ENCODE peak calls at places on chromosomes 6 and 20, in six cellular contexts. One of them, this sample, is unnamed.

GRCh38 chr20:53750827-53751393 is 157.3 kb upstream of the ZNF217 start:
- DNase-seq in cardiac septum: no peak
- DNase-seq in brain microvascular endothelial cell: peak
- DNase-seq in mesenteric fat pad: no peak
- DNase-seq in frontal cortex: no peak
- DNase-seq in GM20000: no peak
- DNase-seq in this sample: no peak

GRCh38 chr6:149913542-149914240 is 9.2 kb downstream of the RAET1G start:
- DNase-seq in frontal cortex: no peak
- DNase-seq in cardiac septum: peak
- DNase-seq in brain microvascular endothelial cell: no peak
- DNase-seq in GM20000: no peak
- DNase-seq in mesenteric fat pad: peak
- DNase-seq in this sample: no peak

GRCh38 chr6:33414592-33415271 is 3.2 kb downstream of the CUTA start:
- DNase-seq in brain microvascular endothelial cell: no peak
- DNase-seq in GM20000: no peak
- DNase-seq in mesenteric fat pad: no peak
- DNase-seq in frontal cortex: no peak
- DNase-seq in cardiac septum: no peak
- DNase-seq in this sample: no peak

GRCh38 chr20:61186771-61187170 is 65.3 kb upstream of the CDH4 start:
- DNase-seq in frontal cortex: no peak
- DNase-seq in cardiac septum: no peak
- DNase-seq in mesenteric fat pad: no peak
- DNase-seq in GM20000: no peak
- DNase-seq in brain microvascular endothelial cell: peak
- DNase-seq in this sample: no peak

GRCh38 chr20:48771542-48771941 is 56.3 kb downstream of the PREX1 start:
- DNase-seq in brain microvascular endothelial cell: no peak
- DNase-seq in mesenteric fat pad: no peak
- DNase-seq in GM20000: no peak
- DNase-seq in frontal cortex: no peak
- DNase-seq in cardiac septum: no peak
- DNase-seq in this sample: no peak

GRCh38 chr6:4297348-4297747 is 162.0 kb upstream of the ECI2 start:
- DNase-seq in frontal cortex: no peak
- DNase-seq in cardiac septum: no peak
- DNase-seq in GM20000: no peak
- DNase-seq in brain microvascular endothelial cell: no peak
- DNase-seq in mesenteric fat pad: no peak
- DNase-seq in this sample: no peak

GRCh38 chr20:7540018-7540417 is 400.2 kb downstream of the HAO1 start:
- DNase-seq in mesenteric fat pad: no peak
- DNase-seq in brain microvascular endothelial cell: no peak
- DNase-seq in cardiac septum: no peak
- DNase-seq in frontal cortex: no peak
- DNase-seq in GM20000: no peak
- DNase-seq in this sample: no peak

GRCh38 chr20:57622579-57623381 is 2.6 kb upstream of the ZBP1 start:
- DNase-seq in brain microvascular endothelial cell: peak
- DNase-seq in GM20000: peak
- DNase-seq in cardiac septum: no peak
- DNase-seq in frontal cortex: peak
- DNase-seq in mesenteric fat pad: no peak
- DNase-seq in this sample: peak

GRCh38 chr6:79777713-79778579 is 146.8 kb downstream of the SH3BGRL2 start:
- DNase-seq in mesenteric fat pad: peak
- DNase-seq in GM20000: peak
- DNase-seq in cardiac septum: peak
- DNase-seq in brain microvascular endothelial cell: peak
- DNase-seq in frontal cortex: peak
- DNase-seq in this sample: peak

GRCh38 chr6:13624871-13625288 is 9.7 kb downstream of the NOL7 start:
- DNase-seq in frontal cortex: no peak
- DNase-seq in cardiac septum: no peak
- DNase-seq in mesenteric fat pad: no peak
- DNase-seq in GM20000: peak
- DNase-seq in brain microvascular endothelial cell: peak
- DNase-seq in this sample: no peak

GRCh38 chr20:53597521-53598120 is 4.0 kb upstream of the ZNF217 start:
- DNase-seq in mesenteric fat pad: no peak
- DNase-seq in cardiac septum: no peak
- DNase-seq in frontal cortex: no peak
- DNase-seq in GM20000: no peak
- DNase-seq in brain microvascular endothelial cell: no peak
- DNase-seq in this sample: no peak

GRCh38 chr6:97064578-97064977 is 140.1 kb downstream of the KLHL32 start:
- DNase-seq in cardiac septum: no peak
- DNase-seq in GM20000: no peak
- DNase-seq in brain microvascular endothelial cell: no peak
- DNase-seq in mesenteric fat pad: no peak
- DNase-seq in frontal cortex: no peak
- DNase-seq in this sample: no peak

GRCh38 chr20:58900292-58900931 is 47.9 kb downstream of the GNAS start:
- DNase-seq in GM20000: no peak
- DNase-seq in brain microvascular endothelial cell: no peak
- DNase-seq in cardiac septum: no peak
- DNase-seq in frontal cortex: no peak
- DNase-seq in mesenteric fat pad: no peak
- DNase-seq in this sample: no peak

GRCh38 chr6:148398686-148399085 is 56.0 kb downstream of the SASH1 start:
- DNase-seq in mesenteric fat pad: no peak
- DNase-seq in brain microvascular endothelial cell: no peak
- DNase-seq in cardiac septum: no peak
- DNase-seq in GM20000: no peak
- DNase-seq in frontal cortex: no peak
- DNase-seq in this sample: no peak

GRCh38 chr6:89050697-89051096 is 29.9 kb upstream of the PNRC1 start:
- DNase-seq in frontal cortex: no peak
- DNase-seq in cardiac septum: no peak
- DNase-seq in GM20000: no peak
- DNase-seq in brain microvascular endothelial cell: no peak
- DNase-seq in mesenteric fat pad: no peak
- DNase-seq in this sample: no peak

GRCh38 chr6:153090241-153090930 is 40.7 kb downstream of the RGS17 start:
- DNase-seq in brain microvascular endothelial cell: peak
- DNase-seq in frontal cortex: no peak
- DNase-seq in GM20000: no peak
- DNase-seq in cardiac septum: no peak
- DNase-seq in mesenteric fat pad: no peak
- DNase-seq in this sample: no peak

GRCh38 chr6:63764318-63764916 is 128.8 kb downstream of the PHF3 start:
- DNase-seq in GM20000: peak
- DNase-seq in cardiac septum: no peak
- DNase-seq in frontal cortex: no peak
- DNase-seq in brain microvascular endothelial cell: no peak
- DNase-seq in mesenteric fat pad: no peak
- DNase-seq in this sample: no peak

GRCh38 chr6:80197474-80197873 is 91.0 kb downstream of the BCKDHB start:
- DNase-seq in mesenteric fat pad: no peak
- DNase-seq in cardiac septum: no peak
- DNase-seq in brain microvascular endothelial cell: no peak
- DNase-seq in GM20000: no peak
- DNase-seq in frontal cortex: no peak
- DNase-seq in this sample: no peak

GRCh38 chr6:105301072-105301503 is 101.8 kb downstream of the PREP start:
- DNase-seq in frontal cortex: no peak
- DNase-seq in cardiac septum: no peak
- DNase-seq in brain microvascular endothelial cell: no peak
- DNase-seq in mesenteric fat pad: no peak
- DNase-seq in GM20000: no peak
- DNase-seq in this sample: peak

GRCh38 chr6:2030682-2031244 is 214.6 kb downstream of the GMDS start:
- DNase-seq in frontal cortex: no peak
- DNase-seq in mesenteric fat pad: no peak
- DNase-seq in GM20000: no peak
- DNase-seq in brain microvascular endothelial cell: no peak
- DNase-seq in cardiac septum: no peak
- DNase-seq in this sample: no peak

GRCh38 chr6:16244869-16245451 is 6.6 kb downstream of the GMPR start:
- DNase-seq in GM20000: no peak
- DNase-seq in mesenteric fat pad: peak
- DNase-seq in brain microvascular endothelial cell: no peak
- DNase-seq in cardiac septum: no peak
- DNase-seq in frontal cortex: no peak
- DNase-seq in this sample: no peak

GRCh38 chr6:148963738-148964137 is 216.9 kb downstream of the UST start:
- DNase-seq in cardiac septum: no peak
- DNase-seq in brain microvascular endothelial cell: no peak
- DNase-seq in GM20000: no peak
- DNase-seq in mesenteric fat pad: no peak
- DNase-seq in frontal cortex: no peak
- DNase-seq in this sample: no peak

GRCh38 chr6:150647051-150647450 is 47.4 kb downstream of the PLEKHG1 start:
- DNase-seq in brain microvascular endothelial cell: no peak
- DNase-seq in frontal cortex: no peak
- DNase-seq in cardiac septum: no peak
- DNase-seq in mesenteric fat pad: no peak
- DNase-seq in GM20000: no peak
- DNase-seq in this sample: no peak

GRCh38 chr20:18849131-18849530 is 35.5 kb downstream of the SCP2D1 start:
- DNase-seq in cardiac septum: no peak
- DNase-seq in mesenteric fat pad: no peak
- DNase-seq in brain microvascular endothelial cell: no peak
- DNase-seq in frontal cortex: no peak
- DNase-seq in GM20000: no peak
- DNase-seq in this sample: no peak

GRCh38 chr6:52976149-52976548 is 18.9 kb downstream of the GSTA4 start:
- DNase-seq in brain microvascular endothelial cell: no peak
- DNase-seq in mesenteric fat pad: no peak
- DNase-seq in cardiac septum: no peak
- DNase-seq in GM20000: no peak
- DNase-seq in frontal cortex: no peak
- DNase-seq in this sample: no peak

GRCh38 chr6:30725713-30726505 is 5.8 kb downstream of the TUBB start:
- DNase-seq in frontal cortex: no peak
- DNase-seq in brain microvascular endothelial cell: no peak
- DNase-seq in cardiac septum: no peak
- DNase-seq in GM20000: no peak
- DNase-seq in mesenteric fat pad: no peak
- DNase-seq in this sample: no peak

GRCh38 chr6:169851641-169852503 is 100.5 kb downstream of the ERMARD start:
- DNase-seq in frontal cortex: no peak
- DNase-seq in GM20000: no peak
- DNase-seq in brain microvascular endothelial cell: peak
- DNase-seq in cardiac septum: peak
- DNase-seq in mesenteric fat pad: peak
- DNase-seq in this sample: no peak

This sample was measured in heart left ventricle.